ENCODE peak calls at places on chromosomes 1 and 21, in six cellular contexts. One of them, this sample, is unnamed.

GRCh38 chr1:109186704-109187071 is 27.0 kb upstream of the SARS1 start:
- DNase-seq in mucosa of gallbladder: peak; percentile 30
- DNase-seq in stimulated activated naive CD8-positive, alpha-beta T cell treated with anti-CD3 and anti-CD28 coated beads, Interleukin-15, Interleukin-2, amounts not matched to agents 100 U/mL and 50 U/mL, for 24 hours: no peak
- DNase-seq in KBM-7: no peak
- DNase-seq in stimulated activated CD8-positive, alpha-beta memory T cell treated with anti-CD3 and anti-CD28 coated beads, Interleukin-4, amount 100 ng/mL, for 24 hours: no peak
- DNase-seq in AG09309: no peak
- DNase-seq in this sample: no peak

GRCh38 chr1:113579256-113580018 is 179.8 kb downstream of the PHTF1 start:
- DNase-seq in mucosa of gallbladder: no peak
- DNase-seq in stimulated activated naive CD8-positive, alpha-beta T cell treated with anti-CD3 and anti-CD28 coated beads, Interleukin-15, Interleukin-2, amounts not matched to agents 100 U/mL and 50 U/mL, for 24 hours: no peak
- DNase-seq in KBM-7: no peak
- DNase-seq in stimulated activated CD8-positive, alpha-beta memory T cell treated with anti-CD3 and anti-CD28 coated beads, Interleukin-4, amount 100 ng/mL, for 24 hours: no peak
- DNase-seq in AG09309: no peak
- DNase-seq in this sample: no peak

GRCh38 chr1:37234941-37235418 is 200.7 kb upstream of the GRIK3 start:
- DNase-seq in mucosa of gallbladder: no peak
- DNase-seq in stimulated activated naive CD8-positive, alpha-beta T cell treated with anti-CD3 and anti-CD28 coated beads, Interleukin-15, Interleukin-2, amounts not matched to agents 100 U/mL and 50 U/mL, for 24 hours: no peak
- DNase-seq in KBM-7: no peak
- DNase-seq in stimulated activated CD8-positive, alpha-beta memory T cell treated with anti-CD3 and anti-CD28 coated beads, Interleukin-4, amount 100 ng/mL, for 24 hours: no peak
- DNase-seq in AG09309: no peak
- DNase-seq in this sample: no peak

GRCh38 chr1:232904566-232904965 is 45.8 kb upstream of the NTPCR start:
- DNase-seq in mucosa of gallbladder: no peak
- DNase-seq in stimulated activated naive CD8-positive, alpha-beta T cell treated with anti-CD3 and anti-CD28 coated beads, Interleukin-15, Interleukin-2, amounts not matched to agents 100 U/mL and 50 U/mL, for 24 hours: no peak
- DNase-seq in KBM-7: no peak
- DNase-seq in stimulated activated CD8-positive, alpha-beta memory T cell treated with anti-CD3 and anti-CD28 coated beads, Interleukin-4, amount 100 ng/mL, for 24 hours: no peak
- DNase-seq in AG09309: peak; percentile 59
- DNase-seq in this sample: no peak

GRCh38 chr1:212656730-212657129 is 42.9 kb downstream of the BATF3 start:
- DNase-seq in mucosa of gallbladder: no peak
- DNase-seq in stimulated activated naive CD8-positive, alpha-beta T cell treated with anti-CD3 and anti-CD28 coated beads, Interleukin-15, Interleukin-2, amounts not matched to agents 100 U/mL and 50 U/mL, for 24 hours: no peak
- DNase-seq in KBM-7: no peak
- DNase-seq in stimulated activated CD8-positive, alpha-beta memory T cell treated with anti-CD3 and anti-CD28 coated beads, Interleukin-4, amount 100 ng/mL, for 24 hours: no peak
- DNase-seq in AG09309: no peak
- DNase-seq in this sample: no peak

GRCh38 chr1:244861683-244862082 is 2.7 kb downstream of the HNRNPU start:
- DNase-seq in mucosa of gallbladder: no peak
- DNase-seq in stimulated activated naive CD8-positive, alpha-beta T cell treated with anti-CD3 and anti-CD28 coated beads, Interleukin-15, Interleukin-2, amounts not matched to agents 100 U/mL and 50 U/mL, for 24 hours: no peak
- DNase-seq in KBM-7: no peak
- DNase-seq in stimulated activated CD8-positive, alpha-beta memory T cell treated with anti-CD3 and anti-CD28 coated beads, Interleukin-4, amount 100 ng/mL, for 24 hours: no peak
- DNase-seq in AG09309: no peak
- DNase-seq in this sample: no peak

GRCh38 chr1:208088319-208088718 is 155.9 kb downstream of the PLXNA2 start:
- DNase-seq in mucosa of gallbladder: no peak
- DNase-seq in stimulated activated naive CD8-positive, alpha-beta T cell treated with anti-CD3 and anti-CD28 coated beads, Interleukin-15, Interleukin-2, amounts not matched to agents 100 U/mL and 50 U/mL, for 24 hours: no peak
- DNase-seq in KBM-7: no peak
- DNase-seq in stimulated activated CD8-positive, alpha-beta memory T cell treated with anti-CD3 and anti-CD28 coated beads, Interleukin-4, amount 100 ng/mL, for 24 hours: no peak
- DNase-seq in AG09309: no peak
- DNase-seq in this sample: no peak

GRCh38 chr1:151510020-151510405 is 1.2 kb upstream of the CGN start:
- DNase-seq in mucosa of gallbladder: peak; percentile 67
- DNase-seq in stimulated activated naive CD8-positive, alpha-beta T cell treated with anti-CD3 and anti-CD28 coated beads, Interleukin-15, Interleukin-2, amounts not matched to agents 100 U/mL and 50 U/mL, for 24 hours: no peak
- DNase-seq in KBM-7: no peak
- DNase-seq in stimulated activated CD8-positive, alpha-beta memory T cell treated with anti-CD3 and anti-CD28 coated beads, Interleukin-4, amount 100 ng/mL, for 24 hours: no peak
- DNase-seq in AG09309: no peak
- DNase-seq in this sample: no peak

GRCh38 chr1:101996830-101997485 is at the start of gene OLFM3:
- DNase-seq in mucosa of gallbladder: no peak
- DNase-seq in stimulated activated naive CD8-positive, alpha-beta T cell treated with anti-CD3 and anti-CD28 coated beads, Interleukin-15, Interleukin-2, amounts not matched to agents 100 U/mL and 50 U/mL, for 24 hours: peak; percentile 6
- DNase-seq in KBM-7: no peak
- DNase-seq in stimulated activated CD8-positive, alpha-beta memory T cell treated with anti-CD3 and anti-CD28 coated beads, Interleukin-4, amount 100 ng/mL, for 24 hours: no peak
- DNase-seq in AG09309: no peak
- DNase-seq in this sample: no peak

GRCh38 chr1:157734328-157734727 is 33.8 kb upstream of the FCRL3 start:
- DNase-seq in mucosa of gallbladder: no peak
- DNase-seq in stimulated activated naive CD8-positive, alpha-beta T cell treated with anti-CD3 and anti-CD28 coated beads, Interleukin-15, Interleukin-2, amounts not matched to agents 100 U/mL and 50 U/mL, for 24 hours: no peak
- DNase-seq in KBM-7: no peak
- DNase-seq in stimulated activated CD8-positive, alpha-beta memory T cell treated with anti-CD3 and anti-CD28 coated beads, Interleukin-4, amount 100 ng/mL, for 24 hours: no peak
- DNase-seq in AG09309: no peak
- DNase-seq in this sample: no peak

GRCh38 chr1:53411541-53412152 is 47.6 kb upstream of the DMRTB1 start:
- DNase-seq in mucosa of gallbladder: no peak
- DNase-seq in stimulated activated naive CD8-positive, alpha-beta T cell treated with anti-CD3 and anti-CD28 coated beads, Interleukin-15, Interleukin-2, amounts not matched to agents 100 U/mL and 50 U/mL, for 24 hours: no peak
- DNase-seq in KBM-7: no peak
- DNase-seq in stimulated activated CD8-positive, alpha-beta memory T cell treated with anti-CD3 and anti-CD28 coated beads, Interleukin-4, amount 100 ng/mL, for 24 hours: no peak
- DNase-seq in AG09309: no peak
- DNase-seq in this sample: no peak

GRCh38 chr1:209411491-209411929 is 172.0 kb upstream of the CAMK1G start:
- DNase-seq in mucosa of gallbladder: peak; percentile 20
- DNase-seq in stimulated activated naive CD8-positive, alpha-beta T cell treated with anti-CD3 and anti-CD28 coated beads, Interleukin-15, Interleukin-2, amounts not matched to agents 100 U/mL and 50 U/mL, for 24 hours: no peak
- DNase-seq in KBM-7: peak; percentile 20
- DNase-seq in stimulated activated CD8-positive, alpha-beta memory T cell treated with anti-CD3 and anti-CD28 coated beads, Interleukin-4, amount 100 ng/mL, for 24 hours: no peak
- DNase-seq in AG09309: no peak
- DNase-seq in this sample: no peak

GRCh38 chr1:28287315-28287714 is 28.0 kb downstream of the SESN2 start:
- DNase-seq in mucosa of gallbladder: no peak
- DNase-seq in stimulated activated naive CD8-positive, alpha-beta T cell treated with anti-CD3 and anti-CD28 coated beads, Interleukin-15, Interleukin-2, amounts not matched to agents 100 U/mL and 50 U/mL, for 24 hours: no peak
- DNase-seq in KBM-7: no peak
- DNase-seq in stimulated activated CD8-positive, alpha-beta memory T cell treated with anti-CD3 and anti-CD28 coated beads, Interleukin-4, amount 100 ng/mL, for 24 hours: no peak
- DNase-seq in AG09309: no peak
- DNase-seq in this sample: no peak

GRCh38 chr1:27166351-27166802 is 11.5 kb upstream of the SLC9A1 start:
- DNase-seq in mucosa of gallbladder: no peak
- DNase-seq in stimulated activated naive CD8-positive, alpha-beta T cell treated with anti-CD3 and anti-CD28 coated beads, Interleukin-15, Interleukin-2, amounts not matched to agents 100 U/mL and 50 U/mL, for 24 hours: no peak
- DNase-seq in KBM-7: no peak
- DNase-seq in stimulated activated CD8-positive, alpha-beta memory T cell treated with anti-CD3 and anti-CD28 coated beads, Interleukin-4, amount 100 ng/mL, for 24 hours: no peak
- DNase-seq in AG09309: no peak
- DNase-seq in this sample: no peak

GRCh38 chr1:20440785-20441200 is 45.2 kb downstream of the CAMK2N1 start:
- DNase-seq in mucosa of gallbladder: peak; percentile 39
- DNase-seq in stimulated activated naive CD8-positive, alpha-beta T cell treated with anti-CD3 and anti-CD28 coated beads, Interleukin-15, Interleukin-2, amounts not matched to agents 100 U/mL and 50 U/mL, for 24 hours: peak; percentile 47
- DNase-seq in KBM-7: peak; percentile 32
- DNase-seq in stimulated activated CD8-positive, alpha-beta memory T cell treated with anti-CD3 and anti-CD28 coated beads, Interleukin-4, amount 100 ng/mL, for 24 hours: peak; percentile 22
- DNase-seq in AG09309: no peak
- DNase-seq in this sample: peak; percentile 28

GRCh38 chr1:224340711-224341384 is 10.9 kb upstream of the NVL start:
- DNase-seq in mucosa of gallbladder: no peak
- DNase-seq in stimulated activated naive CD8-positive, alpha-beta T cell treated with anti-CD3 and anti-CD28 coated beads, Interleukin-15, Interleukin-2, amounts not matched to agents 100 U/mL and 50 U/mL, for 24 hours: peak; percentile 34
- DNase-seq in KBM-7: no peak
- DNase-seq in stimulated activated CD8-positive, alpha-beta memory T cell treated with anti-CD3 and anti-CD28 coated beads, Interleukin-4, amount 100 ng/mL, for 24 hours: peak; percentile 7
- DNase-seq in AG09309: no peak
- DNase-seq in this sample: peak; percentile 28

GRCh38 chr1:19462781-19463180 is 22.6 kb downstream of the CAPZB start:
- DNase-seq in mucosa of gallbladder: no peak
- DNase-seq in stimulated activated naive CD8-positive, alpha-beta T cell treated with anti-CD3 and anti-CD28 coated beads, Interleukin-15, Interleukin-2, amounts not matched to agents 100 U/mL and 50 U/mL, for 24 hours: no peak
- DNase-seq in KBM-7: no peak
- DNase-seq in stimulated activated CD8-positive, alpha-beta memory T cell treated with anti-CD3 and anti-CD28 coated beads, Interleukin-4, amount 100 ng/mL, for 24 hours: no peak
- DNase-seq in AG09309: no peak
- DNase-seq in this sample: no peak

GRCh38 chr1:8560611-8561544 is 243.0 kb downstream of the SLC45A1 start:
- DNase-seq in mucosa of gallbladder: no peak
- DNase-seq in stimulated activated naive CD8-positive, alpha-beta T cell treated with anti-CD3 and anti-CD28 coated beads, Interleukin-15, Interleukin-2, amounts not matched to agents 100 U/mL and 50 U/mL, for 24 hours: peak; percentile 15
- DNase-seq in KBM-7: peak; percentile 64
- DNase-seq in stimulated activated CD8-positive, alpha-beta memory T cell treated with anti-CD3 and anti-CD28 coated beads, Interleukin-4, amount 100 ng/mL, for 24 hours: no peak
- DNase-seq in AG09309: peak; percentile 14
- DNase-seq in this sample: peak; percentile 12

GRCh38 chr21:14384453-14384852 is 1.5 kb upstream of the HSPA13 start:
- DNase-seq in mucosa of gallbladder: no peak
- DNase-seq in stimulated activated naive CD8-positive, alpha-beta T cell treated with anti-CD3 and anti-CD28 coated beads, Interleukin-15, Interleukin-2, amounts not matched to agents 100 U/mL and 50 U/mL, for 24 hours: no peak
- DNase-seq in KBM-7: no peak
- DNase-seq in stimulated activated CD8-positive, alpha-beta memory T cell treated with anti-CD3 and anti-CD28 coated beads, Interleukin-4, amount 100 ng/mL, for 24 hours: no peak
- DNase-seq in AG09309: no peak
- DNase-seq in this sample: no peak

GRCh38 chr1:19219451-19219850 is 9.4 kb upstream of the UBR4 start:
- DNase-seq in mucosa of gallbladder: no peak
- DNase-seq in stimulated activated naive CD8-positive, alpha-beta T cell treated with anti-CD3 and anti-CD28 coated beads, Interleukin-15, Interleukin-2, amounts not matched to agents 100 U/mL and 50 U/mL, for 24 hours: no peak
- DNase-seq in KBM-7: no peak
- DNase-seq in stimulated activated CD8-positive, alpha-beta memory T cell treated with anti-CD3 and anti-CD28 coated beads, Interleukin-4, amount 100 ng/mL, for 24 hours: no peak
- DNase-seq in AG09309: no peak
- DNase-seq in this sample: no peak

GRCh38 chr1:157156058-157156541 is 17.9 kb upstream of the ETV3 start:
- DNase-seq in mucosa of gallbladder: peak; percentile 70
- DNase-seq in stimulated activated naive CD8-positive, alpha-beta T cell treated with anti-CD3 and anti-CD28 coated beads, Interleukin-15, Interleukin-2, amounts not matched to agents 100 U/mL and 50 U/mL, for 24 hours: peak; percentile 86
- DNase-seq in KBM-7: peak; percentile 84
- DNase-seq in stimulated activated CD8-positive, alpha-beta memory T cell treated with anti-CD3 and anti-CD28 coated beads, Interleukin-4, amount 100 ng/mL, for 24 hours: peak; percentile 63
- DNase-seq in AG09309: no peak
- DNase-seq in this sample: peak; percentile 67

GRCh38 chr1:2430592-2430973 is 18.2 kb upstream of the PEX10 start:
- DNase-seq in mucosa of gallbladder: no peak
- DNase-seq in stimulated activated naive CD8-positive, alpha-beta T cell treated with anti-CD3 and anti-CD28 coated beads, Interleukin-15, Interleukin-2, amounts not matched to agents 100 U/mL and 50 U/mL, for 24 hours: no peak
- DNase-seq in KBM-7: no peak
- DNase-seq in stimulated activated CD8-positive, alpha-beta memory T cell treated with anti-CD3 and anti-CD28 coated beads, Interleukin-4, amount 100 ng/mL, for 24 hours: no peak
- DNase-seq in AG09309: no peak
- DNase-seq in this sample: no peak

GRCh38 chr1:53450225-53450624 is 9.0 kb upstream of the DMRTB1 start:
- DNase-seq in mucosa of gallbladder: no peak
- DNase-seq in stimulated activated naive CD8-positive, alpha-beta T cell treated with anti-CD3 and anti-CD28 coated beads, Interleukin-15, Interleukin-2, amounts not matched to agents 100 U/mL and 50 U/mL, for 24 hours: peak; percentile 18
- DNase-seq in KBM-7: peak; percentile 40
- DNase-seq in stimulated activated CD8-positive, alpha-beta memory T cell treated with anti-CD3 and anti-CD28 coated beads, Interleukin-4, amount 100 ng/mL, for 24 hours: no peak
- DNase-seq in AG09309: no peak
- DNase-seq in this sample: no peak

GRCh38 chr1:182054698-182055326 is 6.7 kb downstream of the ZNF648 start:
- DNase-seq in mucosa of gallbladder: peak; percentile 47
- DNase-seq in stimulated activated naive CD8-positive, alpha-beta T cell treated with anti-CD3 and anti-CD28 coated beads, Interleukin-15, Interleukin-2, amounts not matched to agents 100 U/mL and 50 U/mL, for 24 hours: peak; percentile 72
- DNase-seq in KBM-7: peak; percentile 39
- DNase-seq in stimulated activated CD8-positive, alpha-beta memory T cell treated with anti-CD3 and anti-CD28 coated beads, Interleukin-4, amount 100 ng/mL, for 24 hours: peak; percentile 23
- DNase-seq in AG09309: no peak
- DNase-seq in this sample: peak; percentile 42

GRCh38 chr1:235127774-235128452 is 724 bp downstream of the TOMM20 start:
- DNase-seq in mucosa of gallbladder: no peak
- DNase-seq in stimulated activated naive CD8-positive, alpha-beta T cell treated with anti-CD3 and anti-CD28 coated beads, Interleukin-15, Interleukin-2, amounts not matched to agents 100 U/mL and 50 U/mL, for 24 hours: peak; percentile 26
- DNase-seq in KBM-7: no peak
- DNase-seq in stimulated activated CD8-positive, alpha-beta memory T cell treated with anti-CD3 and anti-CD28 coated beads, Interleukin-4, amount 100 ng/mL, for 24 hours: no peak
- DNase-seq in AG09309: no peak
- DNase-seq in this sample: no peak

GRCh38 chr21:31671146-31671716 is 11.7 kb downstream of the SOD1 start:
- DNase-seq in mucosa of gallbladder: no peak
- DNase-seq in stimulated activated naive CD8-positive, alpha-beta T cell treated with anti-CD3 and anti-CD28 coated beads, Interleukin-15, Interleukin-2, amounts not matched to agents 100 U/mL and 50 U/mL, for 24 hours: no peak
- DNase-seq in KBM-7: no peak
- DNase-seq in stimulated activated CD8-positive, alpha-beta memory T cell treated with anti-CD3 and anti-CD28 coated beads, Interleukin-4, amount 100 ng/mL, for 24 hours: no peak
- DNase-seq in AG09309: no peak
- DNase-seq in this sample: no peak

GRCh38 chr1:97308131-97308530 is 586.5 kb downstream of the PTBP2 start:
- DNase-seq in mucosa of gallbladder: no peak
- DNase-seq in stimulated activated naive CD8-positive, alpha-beta T cell treated with anti-CD3 and anti-CD28 coated beads, Interleukin-15, Interleukin-2, amounts not matched to agents 100 U/mL and 50 U/mL, for 24 hours: no peak
- DNase-seq in KBM-7: no peak
- DNase-seq in stimulated activated CD8-positive, alpha-beta memory T cell treated with anti-CD3 and anti-CD28 coated beads, Interleukin-4, amount 100 ng/mL, for 24 hours: no peak
- DNase-seq in AG09309: peak; percentile 34
- DNase-seq in this sample: no peak